ENCODE peak calls at places on chromosomes 2 and 18, in five cellular contexts. One of them, this sample, is unnamed.

GRCh38 chr2:213284105-213285090 is at the start of gene SPAG16:
- DNase-seq in uterus: peak; percentile 96
- DNase-seq in heart left ventricle: peak; percentile 94
- DNase-seq in A549: peak; percentile 98
- DNase-seq in suprapubic skin: peak; percentile 96
- DNase-seq in this sample: peak; percentile 97

GRCh38 chr2:145960479-145961163 is 1440.7 kb upstream of the ZEB2 start:
- DNase-seq in A549: no peak
- DNase-seq in heart left ventricle: no peak
- DNase-seq in suprapubic skin: no peak
- DNase-seq in uterus: no peak
- DNase-seq in this sample: no peak

GRCh38 chr2:239881561-239882320 is 143.4 kb downstream of the NDUFA10 start:
- DNase-seq in heart left ventricle: no peak
- DNase-seq in uterus: peak; percentile 59
- DNase-seq in suprapubic skin: peak; percentile 76
- DNase-seq in A549: no peak
- DNase-seq in this sample: no peak

GRCh38 chr2:211665299-211665698 is 873.3 kb downstream of the ERBB4 start:
- DNase-seq in suprapubic skin: no peak
- DNase-seq in uterus: no peak
- DNase-seq in heart left ventricle: no peak
- DNase-seq in A549: no peak
- DNase-seq in this sample: no peak

GRCh38 chr2:216181953-216182352 is 72.8 kb downstream of the XRCC5 start:
- DNase-seq in A549: no peak
- DNase-seq in heart left ventricle: no peak
- DNase-seq in uterus: no peak
- DNase-seq in suprapubic skin: no peak
- DNase-seq in this sample: no peak

GRCh38 chr2:28545590-28546195 is 49.8 kb downstream of the PLB1 start:
- DNase-seq in uterus: no peak
- DNase-seq in heart left ventricle: no peak
- DNase-seq in suprapubic skin: no peak
- DNase-seq in A549: no peak
- DNase-seq in this sample: no peak

GRCh38 chr2:240468300-240469238 is 33.1 kb downstream of the GPC1 start:
- DNase-seq in uterus: no peak
- DNase-seq in suprapubic skin: peak; percentile 74
- DNase-seq in heart left ventricle: peak; percentile 4
- DNase-seq in A549: no peak
- DNase-seq in this sample: no peak

GRCh38 chr2:120654383-120655134 is 81.1 kb upstream of the GLI2 start:
- DNase-seq in A549: no peak
- DNase-seq in heart left ventricle: no peak
- DNase-seq in uterus: no peak
- DNase-seq in suprapubic skin: no peak
- DNase-seq in this sample: no peak

GRCh38 chr18:25815659-25816058 is 274.8 kb downstream of the SS18 start:
- DNase-seq in uterus: no peak
- DNase-seq in A549: no peak
- DNase-seq in suprapubic skin: no peak
- DNase-seq in heart left ventricle: no peak
- DNase-seq in this sample: no peak

GRCh38 chr18:38318416-38318815 is 752.8 kb upstream of the CELF4 start:
- DNase-seq in suprapubic skin: no peak
- DNase-seq in uterus: no peak
- DNase-seq in A549: no peak
- DNase-seq in heart left ventricle: no peak
- DNase-seq in this sample: no peak

GRCh38 chr2:195795879-195796278 is 138.9 kb downstream of the SLC39A10 start:
- DNase-seq in heart left ventricle: no peak
- DNase-seq in A549: peak; percentile 10
- DNase-seq in suprapubic skin: no peak
- DNase-seq in uterus: no peak
- DNase-seq in this sample: peak; percentile 45

GRCh38 chr2:231011526-231011925 is 15.6 kb downstream of the SPATA3 start:
- DNase-seq in A549: no peak
- DNase-seq in uterus: no peak
- DNase-seq in suprapubic skin: no peak
- DNase-seq in heart left ventricle: no peak
- DNase-seq in this sample: peak; percentile 58

GRCh38 chr18:50679656-50680055 is 119.8 kb downstream of the MAPK4 start:
- DNase-seq in A549: no peak
- DNase-seq in uterus: no peak
- DNase-seq in suprapubic skin: no peak
- DNase-seq in heart left ventricle: no peak
- DNase-seq in this sample: no peak

GRCh38 chr2:73243884-73244570 is 9.9 kb downstream of the CCT7 start:
- DNase-seq in heart left ventricle: no peak
- DNase-seq in uterus: no peak
- DNase-seq in A549: no peak
- DNase-seq in suprapubic skin: no peak
- DNase-seq in this sample: no peak

GRCh38 chr2:71813315-71813714 is 334.3 kb downstream of the CYP26B1 start:
- DNase-seq in A549: no peak
- DNase-seq in suprapubic skin: no peak
- DNase-seq in heart left ventricle: no peak
- DNase-seq in uterus: no peak
- DNase-seq in this sample: no peak

GRCh38 chr2:209411296-209411695 is 12.6 kb upstream of the MAP2 start:
- DNase-seq in suprapubic skin: no peak
- DNase-seq in heart left ventricle: no peak
- DNase-seq in uterus: no peak
- DNase-seq in A549: no peak
- DNase-seq in this sample: no peak

GRCh38 chr2:230968921-230969672 is 26.8 kb upstream of the SPATA3 start:
- DNase-seq in suprapubic skin: no peak
- DNase-seq in A549: no peak
- DNase-seq in heart left ventricle: no peak
- DNase-seq in uterus: no peak
- DNase-seq in this sample: no peak

GRCh38 chr18:34493566-34494358 is 216.3 kb upstream of the DTNA start:
- DNase-seq in A549: no peak
- DNase-seq in uterus: no peak
- DNase-seq in heart left ventricle: peak; percentile 24
- DNase-seq in suprapubic skin: no peak
- DNase-seq in this sample: peak; percentile 62

GRCh38 chr2:71498261-71498701 is 44.9 kb downstream of the DYSF start:
- DNase-seq in A549: peak; percentile 75
- DNase-seq in suprapubic skin: no peak
- DNase-seq in uterus: no peak
- DNase-seq in heart left ventricle: no peak
- DNase-seq in this sample: no peak

GRCh38 chr2:47070155-47070919 is 84.8 kb downstream of the STPG4 start:
- DNase-seq in suprapubic skin: no peak
- DNase-seq in heart left ventricle: no peak
- DNase-seq in A549: no peak
- DNase-seq in uterus: no peak
- DNase-seq in this sample: no peak

GRCh38 chr2:148874868-148875341 is at the start of gene KIF5C:
- DNase-seq in heart left ventricle: peak; percentile 84
- DNase-seq in suprapubic skin: peak; percentile 85
- DNase-seq in uterus: peak; percentile 74
- DNase-seq in A549: peak; percentile 88
- DNase-seq in this sample: peak; percentile 84

GRCh38 chr2:171965661-171966060 is 34.1 kb upstream of the METAP1D start:
- DNase-seq in suprapubic skin: no peak
- DNase-seq in heart left ventricle: no peak
- DNase-seq in A549: no peak
- DNase-seq in uterus: no peak
- DNase-seq in this sample: no peak

GRCh38 chr2:29165362-29166236 is 50.4 kb downstream of the CLIP4 start:
- DNase-seq in A549: peak; percentile 66
- DNase-seq in uterus: no peak
- DNase-seq in suprapubic skin: no peak
- DNase-seq in heart left ventricle: no peak
- DNase-seq in this sample: no peak

GRCh38 chr18:21242141-21243040 is at the start of gene GREB1L:
- DNase-seq in A549: peak; percentile 55
- DNase-seq in heart left ventricle: peak; percentile 50
- DNase-seq in uterus: no peak
- DNase-seq in suprapubic skin: no peak
- DNase-seq in this sample: peak; percentile 22

GRCh38 chr18:23822590-23823385 is 133.5 kb downstream of the LAMA3 start:
- DNase-seq in heart left ventricle: no peak
- DNase-seq in suprapubic skin: no peak
- DNase-seq in uterus: no peak
- DNase-seq in A549: no peak
- DNase-seq in this sample: peak; percentile 13

GRCh38 chr18:23825978-23826405 is 136.7 kb downstream of the LAMA3 start:
- DNase-seq in heart left ventricle: peak; percentile 78
- DNase-seq in suprapubic skin: no peak
- DNase-seq in uterus: peak; percentile 95
- DNase-seq in A549: no peak
- DNase-seq in this sample: peak; percentile 51

GRCh38 chr18:23825496-23825895 is 136.2 kb downstream of the LAMA3 start:
- DNase-seq in suprapubic skin: no peak
- DNase-seq in uterus: no peak
- DNase-seq in heart left ventricle: no peak
- DNase-seq in A549: no peak
- DNase-seq in this sample: no peak

GRCh38 chr18:23824704-23825103 is 135.5 kb downstream of the LAMA3 start:
- DNase-seq in uterus: no peak
- DNase-seq in suprapubic skin: no peak
- DNase-seq in heart left ventricle: no peak
- DNase-seq in A549: no peak
- DNase-seq in this sample: no peak

DNA sequence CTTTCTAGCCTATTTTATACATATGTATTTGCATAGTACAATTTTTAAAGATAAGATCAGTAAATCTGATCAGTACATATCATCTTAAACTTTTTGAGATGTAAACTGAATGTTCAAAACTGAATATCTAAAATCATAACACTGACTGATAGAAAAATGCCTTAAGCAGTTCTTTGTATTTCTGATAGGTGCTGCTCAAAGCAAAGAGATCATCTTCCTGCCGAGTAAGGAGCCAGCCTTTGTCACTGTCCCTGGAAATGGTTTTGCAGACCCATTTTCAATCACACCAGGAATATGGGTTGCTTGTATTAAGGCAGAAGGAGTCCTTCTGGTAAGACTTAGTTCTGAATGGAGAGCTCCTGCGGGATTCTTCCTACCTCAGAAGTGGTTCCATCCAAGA is 135.0 kb downstream of the LAMA3 start:
- DNase-seq in uterus: no peak
- DNase-seq in suprapubic skin: no peak
- DNase-seq in A549: no peak
- DNase-seq in heart left ventricle: no peak
- DNase-seq in this sample: no peak
- H3K4me1 ChIP-seq in uterus: peaks cover 5% of the 10 kb centered on the region
- H3K4me1 ChIP-seq in suprapubic skin: peaks cover 40% of the 10 kb centered on the region
- H3K4me1 ChIP-seq in A549: peaks cover 7% of the 10 kb centered on the region
- H3K4me1 ChIP-seq in heart left ventricle: peaks cover 22% of the 10 kb centered on the region
- H3K4me1 ChIP-seq in this sample: no peaks in the 10 kb centered on the region

DNA sequence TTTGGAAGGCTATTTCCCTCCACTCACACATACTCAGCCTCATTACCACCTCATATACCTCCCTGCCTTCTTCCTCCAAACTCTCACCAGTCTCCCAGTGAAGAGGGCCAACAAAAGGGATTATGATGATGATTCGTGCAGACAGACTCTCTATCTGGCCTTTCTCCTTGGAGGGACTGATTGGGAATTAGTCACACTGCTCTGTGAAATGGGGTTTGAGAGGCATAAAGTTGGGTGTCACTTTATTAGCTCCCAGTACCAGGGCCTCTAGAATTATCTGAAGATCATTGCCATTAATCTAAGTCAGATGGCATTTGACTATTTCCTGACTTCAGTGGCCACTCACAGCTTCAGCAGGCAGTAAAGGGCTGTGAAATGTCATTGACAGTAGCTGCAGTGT is 17.5 kb downstream of the CNRIP1 start:
- DNase-seq in A549: no peak
- DNase-seq in suprapubic skin: no peak
- DNase-seq in heart left ventricle: no peak
- DNase-seq in uterus: no peak
- DNase-seq in this sample: no peak
- TF ChIP-seq POLR2A in A549: no peak
- TF ChIP-seq POLR2A in suprapubic skin: no peak
- TF ChIP-seq POLR2A in heart left ventricle: no peak
- TF ChIP-seq POLR2A in uterus: no peak
- TF ChIP-seq POLR2A in this sample: no peak

GRCh38 chr2:55114597-55114996 is 64.3 kb upstream of the RTN4 start:
- DNase-seq in heart left ventricle: no peak
- DNase-seq in uterus: no peak
- DNase-seq in A549: no peak
- DNase-seq in suprapubic skin: no peak
- DNase-seq in this sample: no peak

GRCh38 chr2:55115795-55116597 is 65.7 kb upstream of the RTN4 start:
- DNase-seq in A549: peak; percentile 52
- DNase-seq in uterus: no peak
- DNase-seq in heart left ventricle: no peak
- DNase-seq in suprapubic skin: no peak
- DNase-seq in this sample: no peak

GRCh38 chr2:55116598-55116964 is 66.3 kb upstream of the RTN4 start:
- DNase-seq in A549: no peak
- DNase-seq in heart left ventricle: no peak
- DNase-seq in suprapubic skin: no peak
- DNase-seq in uterus: no peak
- DNase-seq in this sample: no peak

GRCh38 chr2:55118643-55119065 is 68.4 kb upstream of the RTN4 start:
- DNase-seq in suprapubic skin: no peak
- DNase-seq in A549: no peak
- DNase-seq in uterus: no peak
- DNase-seq in heart left ventricle: no peak
- DNase-seq in this sample: no peak

DNA sequence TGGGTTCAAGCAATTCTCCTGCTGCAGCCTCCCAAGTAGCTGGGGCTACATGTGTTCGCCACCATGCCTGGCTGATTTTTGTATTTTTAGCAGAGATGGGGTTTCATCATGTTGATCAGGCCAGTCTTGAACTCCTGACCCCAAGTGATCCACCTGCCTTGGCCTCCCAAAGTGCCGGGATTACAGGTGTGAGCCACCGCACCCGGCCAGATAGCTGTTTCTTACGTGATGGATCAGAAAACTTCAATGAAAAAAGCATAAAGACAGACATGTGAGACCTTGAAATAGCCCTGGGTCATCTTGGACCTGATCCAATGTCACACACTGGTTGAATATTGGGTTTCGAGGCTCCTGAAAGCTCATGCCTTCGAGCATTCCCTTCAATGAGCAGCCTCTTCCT is 66.7 kb upstream of the RTN4 start:
- DNase-seq in heart left ventricle: no peak
- DNase-seq in suprapubic skin: no peak
- DNase-seq in A549: no peak
- DNase-seq in uterus: no peak
- DNase-seq in this sample: no peak
- H3K4me1 ChIP-seq in heart left ventricle: peaks cover 49% of the 10 kb centered on the region
- H3K4me1 ChIP-seq in suprapubic skin: peaks cover 38% of the 10 kb centered on the region
- H3K4me1 ChIP-seq in A549: peaks cover 50% of the 10 kb centered on the region
- H3K4me1 ChIP-seq in uterus: no peaks in the 10 kb centered on the region
- H3K4me1 ChIP-seq in this sample: no peaks in the 10 kb centered on the region

DNA sequence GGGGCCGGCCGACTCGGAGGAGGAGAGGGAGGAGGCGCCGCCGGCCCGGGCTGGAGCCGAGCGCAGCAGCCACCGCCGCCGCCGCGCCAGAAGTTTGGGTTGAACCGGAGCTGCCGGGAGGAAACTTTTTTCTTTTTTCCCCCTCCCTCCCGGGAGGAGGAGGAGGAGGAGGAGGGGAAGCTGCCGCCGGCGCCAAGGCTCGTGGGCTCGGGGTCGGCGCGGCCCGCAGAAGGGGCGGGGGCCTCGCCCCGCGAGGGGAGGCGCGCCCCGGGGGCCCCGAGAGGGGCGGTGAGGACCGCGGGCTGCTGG is 266 bp downstream of the CRIM1 start:
- DNase-seq in suprapubic skin: no peak
- DNase-seq in uterus: no peak
- DNase-seq in heart left ventricle: no peak
- DNase-seq in A549: no peak
- DNase-seq in this sample: no peak
- TF ChIP-seq POLR2A in suprapubic skin: no peak
- TF ChIP-seq POLR2A in uterus: no peak
- TF ChIP-seq POLR2A in heart left ventricle: no peak
- TF ChIP-seq POLR2A in A549: no peak
- TF ChIP-seq POLR2A in this sample: no peak

This sample was measured in body of pancreas.